ENCODE peak calls at places on chromosomes 7 and 10, in ten cellular contexts. E is cardiac muscle cell; J is NB4; U is anterior cingulate cortex; X is tibial artery; W is kidney epithelial cell; B is Right ventricle myocardium superior; D is stimulated activated naive CD8-positive, alpha-beta T cell treated with anti-CD3 and anti-CD28 coated beads, Interleukin-15, Interleukin-2, amounts not matched to agents 100 U/mL and 50 U/mL, for 24 hours; P is GM13977; R is lower lobe of right lung. N is an unnamed sample.

GRCh38 chr7:158828343-158829020 is 827 bp downstream of the ESYT2 start:
- DNase-seq in E (peak), J (peak), U (no peak), X (peak), W (no peak), B (peak), D (peak), P (peak), R (peak), N (peak)

GRCh38 chr7:93316730-93317129 is 84.6 kb downstream of the VPS50 start:
- DNase-seq in E (no peak), J (no peak), U (no peak), X (no peak), W (no peak), B (no peak), D (no peak), P (no peak), R (no peak), N (no peak)

GRCh38 chr10:126904807-126905686 is at the start of gene DOCK1:
- DNase-seq in E (peak), J (no peak), U (peak), X (peak), W (no peak), B (peak), D (peak), P (no peak), R (peak), N (peak)

GRCh38 chr10:74763934-74764591 is 62.3 kb upstream of the KAT6B start:
- DNase-seq in E (no peak), J (no peak), U (no peak), X (no peak), W (no peak), B (no peak), D (no peak), P (no peak), R (no peak), N (peak)

GRCh38 chr7:39336457-39336856 is 229.7 kb upstream of the YAE1 start:
- DNase-seq in E (peak), J (no peak), U (no peak), X (no peak), W (no peak), B (no peak), D (no peak), P (no peak), R (no peak), N (no peak)

GRCh38 chr10:43230909-43231522 is 35.8 kb downstream of the RASGEF1A start:
- DNase-seq in E (no peak), J (no peak), U (no peak), X (peak), W (no peak), B (peak), D (no peak), P (no peak), R (peak), N (peak)

GRCh38 chr7:36944843-36945242 is 220.5 kb upstream of the AOAH start:
- DNase-seq in E (no peak), J (no peak), U (no peak), X (no peak), W (no peak), B (no peak), D (no peak), P (no peak), R (no peak), N (no peak)

GRCh38 chr7:159004411-159004810 is 140.3 kb downstream of the VIPR2 start:
- DNase-seq in E (no peak), J (no peak), U (no peak), X (no peak), W (no peak), B (no peak), D (no peak), P (no peak), R (no peak), N (no peak)

GRCh38 chr7:129166745-129167144 is 21.7 kb upstream of the SMO start:
- DNase-seq in E (no peak), J (no peak), U (no peak), X (no peak), W (no peak), B (no peak), D (no peak), P (peak), R (no peak), N (no peak)

GRCh38 chr7:2542924-2543871 is 12.1 kb downstream of the BRAT1 start:
- DNase-seq in E (no peak), J (no peak), U (no peak), X (no peak), W (no peak), B (peak), D (no peak), P (no peak), R (peak), N (peak)

GRCh38 chr7:92833766-92834605 is 2.4 kb downstream of the CDK6 start:
- DNase-seq in E (peak), J (peak), U (peak), X (peak), W (no peak), B (peak), D (peak), P (peak), R (peak), N (peak)

GRCh38 chr7:3200504-3200903 is 100.5 kb upstream of the SDK1 start:
- DNase-seq in E (peak), J (peak), U (no peak), X (no peak), W (no peak), B (no peak), D (peak), P (peak), R (no peak), N (no peak)

GRCh38 chr10:19832624-19833507 is 16.6 kb downstream of the PLXDC2 start:
- DNase-seq in E (peak), J (no peak), U (no peak), X (no peak), W (no peak), B (peak), D (no peak), P (no peak), R (no peak), N (no peak)

GRCh38 chr10:69449841-69450240 is 1.4 kb upstream of the TSPAN15 start:
- DNase-seq in E (peak), J (peak), U (peak), X (peak), W (no peak), B (no peak), D (peak), P (peak), R (peak), N (no peak)